ENCODE peak calls at places on chromosomes 16 and 17, in five cellular contexts. One of them, this sample, is unnamed. For H3K36me3, the result is how much of the 10 kb centered on the place peaks cover.

GRCh38 chr17:75909812-75910274 is 5.2 kb upstream of the MRPL38 start:
- DNase-seq in PC-3: no peak
- DNase-seq in mesendoderm: no peak
- DNase-seq in A673: no peak
- DNase-seq in PC-9: no peak
- DNase-seq in this sample: no peak

GRCh38 chr17:69441179-69441578 is 26.7 kb downstream of the MAP2K6 start:
- DNase-seq in PC-3: no peak
- DNase-seq in mesendoderm: no peak
- DNase-seq in A673: no peak
- DNase-seq in PC-9: no peak
- DNase-seq in this sample: no peak

GRCh38 chr17:18920911-18921441 is 31.0 kb upstream of the SLC5A10 start:
- DNase-seq in PC-3: peak
- DNase-seq in mesendoderm: no peak
- DNase-seq in A673: no peak
- DNase-seq in PC-9: no peak
- DNase-seq in this sample: no peak

GRCh38 chr17:42618442-42619150 is 9.1 kb downstream of the TUBG1 start:
- DNase-seq in PC-3: peak
- DNase-seq in mesendoderm: peak
- DNase-seq in A673: peak
- DNase-seq in PC-9: peak
- DNase-seq in this sample: peak

GRCh38 chr17:73430848-73431247 is 119.0 kb upstream of the CDC42EP4 start:
- DNase-seq in PC-3: peak
- DNase-seq in mesendoderm: no peak
- DNase-seq in A673: peak
- DNase-seq in PC-9: no peak
- DNase-seq in this sample: no peak

GRCh38 chr16:12819126-12820117 is 15.7 kb upstream of the CPPED1 start:
- DNase-seq in PC-3: peak
- DNase-seq in mesendoderm: peak
- DNase-seq in A673: peak
- DNase-seq in PC-9: no peak
- DNase-seq in this sample: peak

GRCh38 chr17:66950325-66950724 is 14.2 kb upstream of the CACNG4 start:
- DNase-seq in PC-3: no peak
- DNase-seq in mesendoderm: no peak
- DNase-seq in A673: no peak
- DNase-seq in PC-9: no peak
- DNase-seq in this sample: no peak

GRCh38 chr17:13140750-13141149 is 122.9 kb upstream of the ELAC2 start:
- DNase-seq in PC-3: no peak
- DNase-seq in mesendoderm: peak
- DNase-seq in A673: no peak
- DNase-seq in PC-9: no peak
- DNase-seq in this sample: peak

GRCh38 chr16:82888616-82889015 is 261.8 kb downstream of the CDH13 start:
- DNase-seq in PC-3: no peak
- DNase-seq in mesendoderm: no peak
- DNase-seq in A673: peak
- DNase-seq in PC-9: no peak
- DNase-seq in this sample: no peak

GRCh38 chr17:14919580-14920160 is 345.5 kb downstream of the PMP22 start:
- DNase-seq in PC-3: no peak
- DNase-seq in mesendoderm: peak
- DNase-seq in A673: no peak
- DNase-seq in PC-9: no peak
- DNase-seq in this sample: peak

GRCh38 chr16:4870138-4870671 is 22.9 kb downstream of the UBN1 start:
- DNase-seq in PC-3: no peak
- DNase-seq in mesendoderm: no peak
- DNase-seq in A673: no peak
- DNase-seq in PC-9: no peak
- DNase-seq in this sample: no peak

GRCh38 chr17:81821603-81822311 is 11.3 kb downstream of the MCRIP1 start:
- DNase-seq in PC-3: peak
- DNase-seq in mesendoderm: peak
- DNase-seq in A673: peak
- DNase-seq in PC-9: no peak
- DNase-seq in this sample: no peak

GRCh38 chr16:50547944-50548658 is at the start of gene NKD1:
- DNase-seq in PC-3: peak
- DNase-seq in mesendoderm: peak
- DNase-seq in A673: peak
- DNase-seq in PC-9: no peak
- DNase-seq in this sample: peak

GRCh38 chr16:1643521-1643920 is 31.4 kb downstream of the CRAMP1 start:
- DNase-seq in PC-3: no peak
- DNase-seq in mesendoderm: no peak
- DNase-seq in A673: no peak
- DNase-seq in PC-9: no peak
- DNase-seq in this sample: no peak
- H3K36me3 ChIP-seq in PC-3: under half
- H3K36me3 ChIP-seq in mesendoderm: under half
- H3K36me3 ChIP-seq in A673: under half
- H3K36me3 ChIP-seq in PC-9: under half
- H3K36me3 ChIP-seq in this sample: under half

GRCh38 chr16:66809765-66810164 is 8.4 kb upstream of the TERB1 start:
- DNase-seq in PC-3: no peak
- DNase-seq in mesendoderm: no peak
- DNase-seq in A673: no peak
- DNase-seq in PC-9: no peak
- DNase-seq in this sample: no peak

GRCh38 chr16:66814734-66815133 is 13.3 kb upstream of the TERB1 start:
- DNase-seq in PC-3: no peak
- DNase-seq in mesendoderm: no peak
- DNase-seq in A673: no peak
- DNase-seq in PC-9: no peak
- DNase-seq in this sample: no peak

GRCh38 chr16:66811043-66811442 is 9.7 kb upstream of the TERB1 start:
- DNase-seq in PC-3: no peak
- DNase-seq in mesendoderm: no peak
- DNase-seq in A673: no peak
- DNase-seq in PC-9: no peak
- DNase-seq in this sample: no peak

DNA sequence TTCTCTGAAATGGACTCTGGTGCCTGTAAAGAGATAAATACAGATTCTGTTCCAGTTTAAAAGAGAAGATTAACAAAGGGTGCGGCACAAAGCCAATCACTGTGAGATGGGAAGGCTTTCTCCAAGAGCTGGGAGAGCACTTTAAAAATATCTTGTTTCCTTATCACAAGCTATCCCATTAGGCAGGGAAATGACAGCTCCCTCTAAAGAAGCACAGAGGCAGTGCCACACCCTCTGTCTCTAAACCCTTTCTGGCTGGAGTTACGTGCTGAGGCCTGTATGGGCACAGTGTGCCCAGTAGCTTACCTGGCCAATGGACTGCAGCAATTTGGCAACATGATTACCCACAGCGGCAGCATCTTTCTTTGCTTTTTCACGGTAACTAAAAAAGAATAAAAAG is 9.0 kb upstream of the TERB1 start:
- DNase-seq in PC-3: no peak
- DNase-seq in mesendoderm: peak
- DNase-seq in A673: no peak
- DNase-seq in PC-9: no peak
- DNase-seq in this sample: no peak
- H3K36me3 ChIP-seq in PC-3: under half
- H3K36me3 ChIP-seq in mesendoderm: under half
- H3K36me3 ChIP-seq in A673: half or more
- H3K36me3 ChIP-seq in PC-9: under half
- H3K36me3 ChIP-seq in this sample: under half

GRCh38 chr16:30721167-30721566 is 22.2 kb downstream of the SRCAP start:
- DNase-seq in PC-3: no peak
- DNase-seq in mesendoderm: no peak
- DNase-seq in A673: no peak
- DNase-seq in PC-9: no peak
- DNase-seq in this sample: no peak

GRCh38 chr16:30720694-30721093 is 21.7 kb downstream of the SRCAP start:
- DNase-seq in PC-3: no peak
- DNase-seq in mesendoderm: no peak
- DNase-seq in A673: no peak
- DNase-seq in PC-9: no peak
- DNase-seq in this sample: no peak

GRCh38 chr16:30722443-30722842 is 23.5 kb downstream of the SRCAP start:
- DNase-seq in PC-3: no peak
- DNase-seq in mesendoderm: no peak
- DNase-seq in A673: no peak
- DNase-seq in PC-9: no peak
- DNase-seq in this sample: no peak

GRCh38 chr16:30721606-30722005 is 22.6 kb downstream of the SRCAP start:
- DNase-seq in PC-3: peak
- DNase-seq in mesendoderm: no peak
- DNase-seq in A673: no peak
- DNase-seq in PC-9: peak
- DNase-seq in this sample: no peak

GRCh38 chr16:30720086-30720485 is 21.1 kb downstream of the SRCAP start:
- DNase-seq in PC-3: no peak
- DNase-seq in mesendoderm: no peak
- DNase-seq in A673: no peak
- DNase-seq in PC-9: no peak
- DNase-seq in this sample: no peak
- H3K36me3 ChIP-seq in PC-3: half or more
- H3K36me3 ChIP-seq in mesendoderm: under half
- H3K36me3 ChIP-seq in A673: half or more
- H3K36me3 ChIP-seq in PC-9: half or more
- H3K36me3 ChIP-seq in this sample: under half

GRCh38 chr16:69554495-69554894 is 11.3 kb upstream of the NFAT5 start:
- DNase-seq in PC-3: no peak
- DNase-seq in mesendoderm: no peak
- DNase-seq in A673: no peak
- DNase-seq in PC-9: no peak
- DNase-seq in this sample: no peak
- H3K36me3 ChIP-seq in PC-3: under half
- H3K36me3 ChIP-seq in mesendoderm: under half
- H3K36me3 ChIP-seq in A673: under half
- H3K36me3 ChIP-seq in PC-9: under half
- H3K36me3 ChIP-seq in this sample: under half

DNA sequence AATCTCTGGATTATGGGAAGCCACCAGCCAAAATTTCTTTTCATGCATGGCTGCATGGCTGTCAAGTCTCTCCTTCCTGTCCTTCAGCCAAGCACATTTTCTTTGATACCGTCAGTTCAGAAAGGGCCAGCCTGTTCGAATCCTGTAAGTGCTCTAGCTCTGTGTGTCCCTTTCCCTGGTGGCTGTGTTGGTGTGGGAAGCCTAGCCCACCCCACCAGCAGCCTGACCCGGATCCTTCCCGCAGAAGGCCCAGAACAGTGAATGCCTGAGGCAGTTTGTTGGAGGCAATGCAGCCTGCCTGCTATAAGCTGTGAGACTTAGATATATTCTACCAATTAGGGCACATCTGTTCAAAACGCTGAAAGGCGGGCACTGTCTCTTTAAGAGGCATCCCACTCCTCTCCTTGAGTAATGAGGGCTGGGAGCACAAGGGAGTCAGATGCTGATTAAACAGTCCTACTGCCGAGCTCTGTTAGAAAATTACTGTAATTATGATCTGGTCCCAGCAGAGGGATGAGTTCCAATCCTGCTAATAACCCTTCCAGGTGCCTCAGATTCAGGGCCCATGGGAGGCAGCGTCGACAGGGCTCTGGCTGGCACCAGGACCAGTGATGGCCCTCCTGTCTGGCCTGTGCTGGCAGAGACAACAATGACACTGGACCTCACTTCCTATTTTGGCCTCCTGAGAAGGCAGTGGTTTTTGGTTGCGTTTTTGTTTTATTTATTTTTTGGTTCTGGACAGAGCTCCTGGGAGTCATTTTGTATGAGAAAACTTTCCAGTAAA is 18.5 kb downstream of the SNX11 start:
- DNase-seq in PC-3: no peak
- DNase-seq in mesendoderm: no peak
- DNase-seq in A673: no peak
- DNase-seq in PC-9: no peak
- DNase-seq in this sample: no peak
- H3K36me3 ChIP-seq in PC-3: under half
- H3K36me3 ChIP-seq in mesendoderm: under half
- H3K36me3 ChIP-seq in A673: under half
- H3K36me3 ChIP-seq in PC-9: under half
- H3K36me3 ChIP-seq in this sample: under half

GRCh38 chr17:29095439-29095838 is 52.5 kb downstream of the PIPOX start:
- DNase-seq in PC-3: no peak
- DNase-seq in mesendoderm: no peak
- DNase-seq in A673: no peak
- DNase-seq in PC-9: no peak
- DNase-seq in this sample: no peak
- H3K36me3 ChIP-seq in PC-3: under half
- H3K36me3 ChIP-seq in mesendoderm: under half
- H3K36me3 ChIP-seq in A673: under half
- H3K36me3 ChIP-seq in PC-9: under half
- H3K36me3 ChIP-seq in this sample: under half

DNA sequence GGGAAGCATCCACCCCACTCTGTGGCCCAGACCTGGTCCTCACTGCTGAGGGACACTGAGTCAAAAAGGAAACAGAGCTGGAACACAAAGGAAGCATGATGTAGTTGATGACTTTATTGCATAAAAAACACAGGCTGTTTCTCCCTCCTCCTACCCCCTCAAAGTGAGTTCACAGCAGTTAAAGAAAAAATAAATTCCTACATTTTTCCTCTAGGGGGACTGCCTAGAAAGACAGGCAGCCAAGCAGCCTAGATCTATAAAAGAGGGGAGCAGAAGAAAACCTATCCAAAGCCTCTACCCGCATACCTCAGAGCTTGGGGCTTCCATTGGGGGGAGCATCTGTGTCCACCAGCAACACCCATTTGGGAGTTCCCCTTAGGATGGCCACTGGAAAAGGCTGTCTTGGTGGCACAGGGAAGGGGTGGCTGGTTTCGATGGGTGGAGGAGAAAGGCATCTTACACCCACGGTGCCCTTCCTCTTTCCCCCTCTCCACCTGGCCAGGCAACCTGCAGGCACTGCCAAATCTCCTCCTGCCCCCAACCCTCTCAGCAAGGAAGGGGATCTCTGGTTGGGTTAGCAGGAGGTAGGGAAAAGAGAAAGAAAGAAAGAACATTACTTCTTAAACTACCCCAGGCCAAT is 3.9 kb upstream of the SCRN2 start:
- DNase-seq in PC-3: peak
- DNase-seq in mesendoderm: no peak
- DNase-seq in A673: peak
- DNase-seq in PC-9: no peak
- DNase-seq in this sample: no peak
- H3K36me3 ChIP-seq in PC-3: under half
- H3K36me3 ChIP-seq in mesendoderm: under half
- H3K36me3 ChIP-seq in A673: under half
- H3K36me3 ChIP-seq in PC-9: under half
- H3K36me3 ChIP-seq in this sample: under half

GRCh38 chr17:74790206-74791066 is 14.3 kb upstream of the NAT9 start:
- DNase-seq in PC-3: no peak
- DNase-seq in mesendoderm: no peak
- DNase-seq in A673: peak
- DNase-seq in PC-9: no peak
- DNase-seq in this sample: no peak
- H3K36me3 ChIP-seq in PC-3: under half
- H3K36me3 ChIP-seq in mesendoderm: under half
- H3K36me3 ChIP-seq in A673: under half
- H3K36me3 ChIP-seq in PC-9: under half
- H3K36me3 ChIP-seq in this sample: under half